ENCODE peak calls at places on chromosomes 3 and 15, in six cellular contexts. E is stimulated activated effector memory CD8-positive, alpha-beta T cell treated with anti-CD3 and anti-CD28 coated beads, Interleukin-12 subunit alpha, Interleukin-12 subunit beta, amount 100 ng/mL, for 72 hours; M is ELR; O is H9; I is endothelial cell of umbilical vein; N is DMS53. Q is an unnamed sample.

GRCh38 chr3:84724877-84725276 is 233.9 kb upstream of the CADM2 start:
- DNase-seq in E (no peak), O (no peak), M (peak; percentile 4), I (no peak), N (peak; percentile 63), Q (peak; percentile 96)

GRCh38 chr3:129624347-129625070 is 18.0 kb upstream of the PLXND1 start:
- DNase-seq in O (no peak), N (no peak), M (no peak), E (no peak), I (peak; percentile 26), Q (no peak)

GRCh38 chr15:48928877-48929538 is 34.7 kb downstream of the SHC4 start:
- DNase-seq in E (peak; percentile 71), M (peak; percentile 39), O (no peak), N (no peak), I (no peak), Q (peak; percentile 71)

GRCh38 chr15:63054281-63054683 is 11.7 kb downstream of the TPM1 start:
- DNase-seq in I (peak; percentile 24), E (no peak), O (no peak), M (no peak), N (no peak), Q (no peak)

GRCh38 chr3:181720281-181720680 is 8.6 kb downstream of the SOX2 start:
- DNase-seq in M (no peak), I (no peak), E (no peak), O (no peak), N (no peak), Q (no peak)

GRCh38 chr3:160564949-160565441 is 376 bp downstream of the KPNA4 start:
- DNase-seq in M (peak; percentile 61), I (no peak), E (no peak), O (peak; percentile 51), N (peak; percentile 74), Q (peak; percentile 51)

GRCh38 chr15:36605626-36606263 is 26.3 kb downstream of the CDIN1 start:
- DNase-seq in O (no peak), M (no peak), N (no peak), E (no peak), I (no peak), Q (peak; percentile 33)

GRCh38 chr3:153856932-153857331 is 264.3 kb upstream of the ARHGEF26 start:
- DNase-seq in E (no peak), M (peak; percentile 34), I (no peak), O (no peak), N (no peak), Q (peak; percentile 45)

GRCh38 chr15:94584833-94585244 is 353.5 kb downstream of the MCTP2 start:
- DNase-seq in N (no peak), I (peak; percentile 98), M (no peak), E (peak; percentile 79), O (no peak), Q (no peak)

GRCh38 chr15:74240002-74240568 is 4.0 kb downstream of the CCDC33 start:
- DNase-seq in N (peak; percentile 97), M (peak; percentile 69), I (peak; percentile 92), O (peak; percentile 77), E (no peak), Q (peak; percentile 91)

GRCh38 chr3:99108508-99108907 is 207.0 kb upstream of the DCBLD2 start:
- DNase-seq in M (peak; percentile 96), I (peak; percentile 97), N (peak; percentile 1), O (no peak), E (no peak), Q (peak; percentile 99)

GRCh38 chr3:95154775-95155174 is 1091.9 kb downstream of the NSUN3 start:
- DNase-seq in E (no peak), O (no peak), M (no peak), N (peak; percentile 87), I (no peak), Q (peak; percentile 1)

GRCh38 chr15:92808611-92809063 is 91.5 kb upstream of the CHD2 start:
- DNase-seq in M (peak; percentile 59), I (no peak), N (peak; percentile 79), E (no peak), O (no peak), Q (peak; percentile 44)

GRCh38 chr15:41544650-41545015 is 576 bp upstream of the RPAP1 start:
- DNase-seq in O (no peak), N (no peak), I (no peak), E (no peak), M (peak; percentile 13), Q (no peak)

GRCh38 chr3:131526801-131527347 is 24.1 kb upstream of the MRPL3 start:
- DNase-seq in M (peak; percentile 32), O (peak; percentile 95), N (peak; percentile 92), I (peak; percentile 42), E (no peak), Q (peak; percentile 58)

GRCh38 chr3:64484289-64484992 is 203.4 kb downstream of the ADAMTS9 start:
- DNase-seq in E (peak; percentile 78), I (peak; percentile 81), O (peak; percentile 82), M (peak; percentile 76), N (peak; percentile 73), Q (peak; percentile 72)

GRCh38 chr3:69203631-69204314 is 81.4 kb upstream of the LMOD3 start:
- DNase-seq in I (no peak), O (no peak), M (no peak), N (peak; percentile 5), E (peak; percentile 67), Q (no peak)

GRCh38 chr15:82921242-82921641 is 31.3 kb downstream of the HOMER2 start:
- DNase-seq in O (no peak), I (no peak), E (no peak), N (no peak), M (no peak), Q (no peak)

GRCh38 chr3:112778298-112779008 is 68.2 kb downstream of the CD200R1L start:
- DNase-seq in N (no peak), E (no peak), I (no peak), M (peak; percentile 89), O (no peak), Q (peak; percentile 78)

GRCh38 chr3:159762981-159763465 is 225.6 kb upstream of the IL12A start:
- DNase-seq in O (peak; percentile 68), I (peak; percentile 94), M (peak; percentile 96), E (no peak), N (peak; percentile 72), Q (peak; percentile 75)

GRCh38 chr3:124886168-124887051 is 755 bp downstream of the ITGB5 start:
- DNase-seq in N (peak; percentile 77), M (peak; percentile 76), I (peak; percentile 40), O (peak; percentile 75), E (peak; percentile 58), Q (peak; percentile 50)

GRCh38 chr3:147371771-147372340 is 34.5 kb downstream of the ZIC4 start:
- DNase-seq in E (no peak), I (no peak), O (no peak), N (no peak), M (no peak), Q (no peak)

GRCh38 chr15:62896969-62897486 is 145.5 kb upstream of the TPM1 start:
- DNase-seq in E (no peak), O (no peak), M (peak; percentile 99), N (peak; percentile 85), I (peak; percentile 99), Q (peak; percentile 99)

GRCh38 chr3:129890125-129890524 is 3.4 kb downstream of the TMCC1 start:
- DNase-seq in I (peak; percentile 78), E (no peak), M (peak; percentile 18), N (peak; percentile 81), O (no peak), Q (peak; percentile 83)

GRCh38 chr15:74257105-74257504 is 21.0 kb downstream of the CCDC33 start:
- DNase-seq in M (no peak), I (no peak), O (no peak), N (no peak), E (no peak), Q (no peak)

GRCh38 chr15:51144021-51144532 is 49.4 kb upstream of the TNFAIP8L3 start:
- DNase-seq in M (peak; percentile 59), I (peak; percentile 41), O (no peak), N (peak; percentile 68), E (no peak), Q (peak; percentile 98)

GRCh38 chr3:102447272-102447671 is 12.5 kb downstream of the ZPLD1 start:
- DNase-seq in E (no peak), M (peak; percentile 68), I (no peak), O (no peak), N (no peak), Q (peak; percentile 23)

GRCh38 chr3:58585005-58585786 is 8.0 kb upstream of the FAM107A start:
- DNase-seq in M (peak; percentile 80), N (peak; percentile 78), I (peak; percentile 67), O (peak; percentile 89), E (peak; percentile 70), Q (peak; percentile 68)

GRCh38 chr3:18099611-18100010 is 325.5 kb downstream of the SATB1 start:
- DNase-seq in I (no peak), E (no peak), M (peak; percentile 79), O (no peak), N (no peak), Q (no peak)

GRCh38 chr3:194364652-194365434 is 4.7 kb downstream of the LRRC15 start:
- DNase-seq in I (peak; percentile 86), N (no peak), O (no peak), M (peak; percentile 39), E (no peak), Q (peak; percentile 28)

GRCh38 chr3:66486646-66487045 is 14.2 kb downstream of the LRIG1 start:
- DNase-seq in I (peak; percentile 84), O (no peak), E (no peak), N (no peak), M (peak; percentile 35), Q (peak; percentile 20)

GRCh38 chr15:38864827-38865604 is 300.4 kb upstream of the RASGRP1 start:
- DNase-seq in N (no peak), M (no peak), I (no peak), O (no peak), E (no peak), Q (peak; percentile 90)

GRCh38 chr3:138450704-138451424 is 16.4 kb downstream of the ESYT3 start:
- DNase-seq in I (no peak), E (no peak), O (peak; percentile 23), N (no peak), M (no peak), Q (no peak)

GRCh38 chr3:69433016-69433937 is 47.4 kb upstream of the FRMD4B start:
- DNase-seq in M (no peak), O (no peak), I (no peak), E (no peak), N (peak; percentile 18), Q (no peak)

Q was measured in LHCN-M2.